ENCODE peak calls at places on chromosomes 16 and 17, in ten cellular contexts. Q is hypothalamus; B is ecto neural progenitor cell; W is amygdala; T is stimulated activated CD4-positive, alpha-beta T cell treated with anti-CD3 and anti-CD28 coated beads, Interleukin-2, amount 100 ng/mL, for 24 hours; X is OCI-LY7; N is HS-27A; E is small intestine; O is activated T-helper 1 cell treated with Interleukin-2 at 50 U/mL for 16 hours; L is fibroblast of mammary gland. D is an unnamed sample.
A peak's percentile ranks its signal among the peaks of the same experiment; 100 is the strongest.

GRCh38 chr17:57463103-57463885 is 207.0 kb downstream of the MSI2 start:
- DNase-seq in Q (no peak), B (no peak), W (no peak), T (peak; percentile 89), X (no peak), N (no peak), E (no peak), O (no peak), L (peak; percentile 74), D (no peak)

GRCh38 chr17:76405967-76406647 is 21.7 kb downstream of the SPHK1 start:
- DNase-seq in Q (no peak), B (no peak), W (no peak), T (no peak), X (peak; percentile 66), N (no peak), E (no peak), O (no peak), L (peak; percentile 61), D (no peak)

GRCh38 chr17:8151120-8151640 is 1.0 kb downstream of the PER1 start:
- DNase-seq in Q (peak; percentile 72), B (peak; percentile 91), W (peak; percentile 84), T (peak; percentile 91), X (peak; percentile 89), N (no peak), E (peak; percentile 61), O (peak; percentile 89), L (peak; percentile 91), D (no peak)

GRCh38 chr17:76076100-76076764 is 1.7 kb downstream of the GALR2 start:
- DNase-seq in Q (no peak), B (no peak), W (no peak), T (no peak), X (no peak), N (no peak), E (no peak), O (no peak), L (no peak), D (no peak)

GRCh38 chr16:85656351-85657266 is 32.1 kb downstream of the GINS2 start:
- DNase-seq in Q (no peak), B (no peak), W (no peak), T (no peak), X (no peak), N (no peak), E (no peak), O (no peak), L (no peak), D (no peak)

GRCh38 chr16:11097782-11098167 is 153.4 kb downstream of the CLEC16A start:
- DNase-seq in Q (no peak), B (no peak), W (no peak), T (no peak), X (no peak), N (no peak), E (no peak), O (no peak), L (no peak), D (no peak)

GRCh38 chr16:3536271-3536671 is 35.5 kb downstream of the CLUAP1 start:
- DNase-seq in Q (no peak), B (no peak), W (no peak), T (no peak), X (no peak), N (no peak), E (no peak), O (no peak), L (peak; percentile 71), D (no peak)

GRCh38 chr17:34465756-34466155 is 102.7 kb upstream of the CCL1 start:
- DNase-seq in Q (no peak), B (no peak), W (no peak), T (no peak), X (no peak), N (no peak), E (no peak), O (no peak), L (peak; percentile 7), D (no peak)

GRCh38 chr16:72222503-72222902 is 50.5 kb upstream of the PMFBP1 start:
- DNase-seq in Q (no peak), B (no peak), W (no peak), T (no peak), X (no peak), N (no peak), E (no peak), O (no peak), L (no peak), D (no peak)

GRCh38 chr16:177394-177822 is 928 bp downstream of the HBA1 start:
- DNase-seq in Q (no peak), B (no peak), W (no peak), T (no peak), X (no peak), N (no peak), E (no peak), O (no peak), L (peak; percentile 38), D (no peak)

GRCh38 chr16:87206646-87207451 is 110.3 kb downstream of the C16orf95 start:
- DNase-seq in Q (no peak), B (no peak), W (no peak), T (no peak), X (no peak), N (no peak), E (no peak), O (no peak), L (peak; percentile 89), D (no peak)

GRCh38 chr17:35294756-35295155 is 51.9 kb downstream of the SLFN5 start:
- DNase-seq in Q (no peak), B (no peak), W (no peak), T (no peak), X (no peak), N (no peak), E (no peak), O (no peak), L (peak; percentile 65), D (no peak)

GRCh38 chr17:65750678-65751077 is 189.2 kb upstream of the AXIN2 start:
- DNase-seq in Q (no peak), B (no peak), W (peak; percentile 16), T (peak; percentile 45), X (peak; percentile 1), N (peak; percentile 79), E (peak; percentile 86), O (peak; percentile 43), L (peak; percentile 96), D (peak; percentile 64)